ENCODE peak calls at places on chromosome 9, in four cellular contexts. Y, X, Z and W are unnamed samples.

GRCh38 chr9:89135572-89135971 is 43.0 kb downstream of the SHC3 start:
- DNase-seq in Y (no peak), X (no peak), Z (no peak), W (no peak)

GRCh38 chr9:121674952-121675351 is 23.5 kb downstream of the DAB2IP start:
- DNase-seq in Y (no peak), X (no peak), Z (no peak), W (no peak)

GRCh38 chr9:38254151-38254550 is 138.4 kb upstream of the ALDH1B1 start:
- DNase-seq in Y (no peak), Z (no peak), X (no peak), W (no peak)

GRCh38 chr9:27491164-27491563 is 32.9 kb upstream of the IFNK start:
- DNase-seq in Z (no peak), Y (no peak), X (no peak), W (no peak)

GRCh38 chr9:34994429-34995287 is 5.1 kb downstream of the DNAJB5 start:
- DNase-seq in X (peak; percentile 38), Y (peak; percentile 29), Z (peak; percentile 41), W (peak; percentile 80)

GRCh38 chr9:104858271-104858670 is 69.7 kb downstream of the ABCA1 start:
- DNase-seq in X (no peak), Y (no peak), Z (no peak), W (no peak)

GRCh38 chr9:83937861-83938455 is 16.7 kb upstream of the KIF27 start:
- DNase-seq in Z (peak; percentile 51), X (peak; percentile 68), Y (peak; percentile 62), W (peak; percentile 54)

GRCh38 chr9:136244116-136244775 is 1.4 kb downstream of the QSOX2 start:
- DNase-seq in X (peak; percentile 84), Y (no peak), Z (no peak), W (no peak)

GRCh38 chr9:131394464-131395026 is 659 bp downstream of the PRRC2B start:
- DNase-seq in Z (peak; percentile 85), Y (no peak), X (no peak), W (peak; percentile 79)

GRCh38 chr9:109270441-109270840 is 50.4 kb downstream of the EPB41L4B start:
- DNase-seq in Z (no peak), Y (no peak), X (no peak), W (no peak)

GRCh38 chr9:98875536-98875935 is 68.1 kb downstream of the GALNT12 start:
- DNase-seq in Z (no peak), Y (no peak), X (no peak), W (no peak)

GRCh38 chr9:92564479-92564878 is 28.7 kb upstream of the ECM2 start:
- DNase-seq in Y (no peak), Z (no peak), X (no peak), W (no peak)

GRCh38 chr9:98280574-98280973 is 25.1 kb upstream of the TBC1D2 start:
- DNase-seq in Z (no peak), X (no peak), Y (no peak), W (peak; percentile 85)

GRCh38 chr9:136646827-136647711 is 15.6 kb upstream of the EGFL7 start:
- DNase-seq in Z (no peak), Y (no peak), X (no peak), W (no peak)

GRCh38 chr9:132125361-132125760 is 36.5 kb upstream of the NTNG2 start:
- DNase-seq in Z (no peak), X (no peak), Y (no peak), W (no peak)

GRCh38 chr9:81058776-81059175 is 630.6 kb downstream of the TLE1 start:
- DNase-seq in Z (no peak), X (no peak), Y (no peak), W (no peak)

GRCh38 chr9:81132318-81132717 is 557.0 kb downstream of the TLE1 start:
- DNase-seq in Z (no peak), Y (no peak), X (no peak), W (no peak)

GRCh38 chr9:113603773-113604172 is 140.2 kb downstream of the RGS3 start:
- DNase-seq in Y (no peak), X (no peak), Z (no peak), W (no peak)

GRCh38 chr9:70484232-70485130 is 70.0 kb upstream of the KLF9 start:
- DNase-seq in Z (peak; percentile 72), X (peak; percentile 59), Y (peak; percentile 68), W (peak; percentile 74)

GRCh38 chr9:111036946-111037743 is 1.1 kb downstream of the LPAR1 start:
- DNase-seq in Z (no peak), X (no peak), Y (peak; percentile 7), W (peak; percentile 17)

GRCh38 chr9:118992813-118993747 is 376.2 kb downstream of the BRINP1 start:
- DNase-seq in Y (no peak), Z (no peak), X (no peak), W (no peak)

GRCh38 chr9:138049779-138050471 is 172.3 kb downstream of the CACNA1B start:
- DNase-seq in Y (no peak), X (no peak), Z (no peak), W (peak; percentile 21)

GRCh38 chr9:109411818-109412352 is 86.2 kb downstream of the PTPN3 start:
- DNase-seq in Y (no peak), X (no peak), Z (peak; percentile 43), W (peak; percentile 44)

GRCh38 chr9:88243736-88244135 is 105.5 kb upstream of the SPATA31C2 start:
- DNase-seq in Y (no peak), X (no peak), Z (no peak), W (no peak)

GRCh38 chr9:16866542-16866941 is 3.9 kb downstream of the BNC2 start:
- DNase-seq in X (no peak), Y (no peak), Z (no peak), W (no peak)
- TF ChIP-seq ELF1 in X (no peak), Y (no peak), Z (no peak), W (no peak)

GRCh38 chr9:36640982-36641381 is 68.3 kb downstream of the MELK start:
- DNase-seq in X (no peak), Z (no peak), Y (no peak), W (no peak)
- TF ChIP-seq ELF1 in X (no peak), Z (no peak), Y (no peak), W (no peak)

GRCh38 chr9:134662143-134662876 is 20.7 kb downstream of the COL5A1 start:
- DNase-seq in X (no peak), Z (no peak), Y (no peak), W (peak; percentile 81)
- TF ChIP-seq ELF1 in X (no peak), Z (no peak), Y (no peak), W (peak; percentile 63)

GRCh38 chr9:133880851-133881634 is 111.1 kb downstream of the VAV2 start:
- DNase-seq in X (no peak), Y (no peak), Z (no peak), W (peak; percentile 62)

GRCh38 chr9:133883356-133883755 is 108.8 kb downstream of the VAV2 start:
- DNase-seq in Y (no peak), X (no peak), Z (no peak), W (no peak)

GRCh38 chr9:133880136-133880535 is 112.0 kb downstream of the VAV2 start:
- DNase-seq in X (no peak), Y (no peak), Z (no peak), W (no peak)

GRCh38 chr9:133882849-133883248 is 109.3 kb downstream of the VAV2 start:
- DNase-seq in Y (no peak), X (no peak), Z (no peak), W (no peak)

DNA sequence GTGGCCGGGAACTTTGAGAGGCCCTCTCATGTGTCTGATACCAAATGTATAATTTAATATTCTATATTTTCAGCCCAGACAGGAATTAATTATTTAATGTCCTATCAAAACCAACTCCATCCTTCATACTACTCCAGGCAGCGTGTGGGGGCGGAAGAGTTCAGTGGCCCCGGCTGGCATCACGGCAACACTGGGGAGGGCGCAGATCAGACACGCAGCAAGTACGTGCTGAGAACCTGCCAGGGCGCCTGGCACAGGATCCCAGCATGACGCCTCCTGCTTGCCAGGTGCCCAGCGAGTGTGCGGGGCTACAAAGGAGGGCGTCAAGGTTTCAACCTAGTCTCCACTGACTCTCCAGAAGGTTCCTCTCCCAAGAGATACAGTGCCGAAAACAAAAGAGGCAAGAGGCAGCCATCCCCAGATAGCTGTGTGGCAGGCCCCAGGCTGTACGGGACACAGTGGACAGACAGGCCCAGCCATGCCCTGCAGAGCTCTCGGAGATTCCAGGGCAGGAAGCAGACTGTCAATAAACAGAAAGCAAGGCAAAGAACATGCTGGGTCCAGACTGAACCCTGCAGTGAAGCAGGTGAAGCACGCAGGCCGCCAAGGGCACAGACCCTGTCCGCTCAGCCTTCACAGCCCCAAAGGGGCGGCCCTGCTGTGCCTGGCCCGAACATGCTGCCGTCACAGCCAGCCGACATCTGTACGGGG is 110.3 kb downstream of the VAV2 start:
- DNase-seq in Y (no peak), X (no peak), Z (no peak), W (peak; percentile 58)
- TF ChIP-seq ELF1 in Y (no peak), X (no peak), Z (no peak), W (no peak)

DNA sequence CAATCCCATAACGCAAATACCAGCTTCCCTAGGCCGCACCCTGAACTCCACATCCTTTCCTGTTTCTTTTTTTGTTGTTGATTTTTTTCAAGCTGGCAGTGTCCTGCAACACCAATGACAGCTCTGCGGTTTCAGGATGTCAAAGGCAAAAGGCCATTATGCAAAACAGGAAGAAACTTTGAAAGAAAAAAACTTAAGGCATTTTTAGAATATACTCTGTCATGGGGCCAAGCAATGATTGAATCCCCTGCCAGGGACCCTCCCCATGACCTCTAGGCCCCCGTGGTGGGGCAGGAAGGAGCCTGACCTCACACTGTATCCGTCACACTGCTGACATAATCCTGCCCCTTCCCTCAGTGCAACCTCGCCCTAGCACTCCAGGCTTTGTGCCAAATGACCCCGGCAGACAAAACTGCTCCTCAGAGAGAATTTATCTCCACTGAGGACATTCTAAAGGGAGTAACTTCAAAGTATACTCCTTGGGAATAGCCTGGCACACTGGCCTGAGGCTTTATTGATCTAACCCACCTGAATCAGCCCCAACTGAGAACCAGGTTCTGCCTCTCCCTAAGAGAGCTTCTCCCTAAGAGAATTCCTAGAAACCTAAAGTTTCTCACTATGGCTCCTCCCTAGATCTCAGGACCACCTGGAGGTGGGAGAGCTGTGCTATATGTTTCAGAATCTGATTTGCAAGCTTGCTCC is 7.9 kb downstream of the B4GALT1 start:
- DNase-seq in Y (no peak), Z (no peak), X (no peak), W (no peak)
- TF ChIP-seq ELF1 in Y (no peak), Z (peak; percentile 27), X (no peak), W (no peak)

DNA sequence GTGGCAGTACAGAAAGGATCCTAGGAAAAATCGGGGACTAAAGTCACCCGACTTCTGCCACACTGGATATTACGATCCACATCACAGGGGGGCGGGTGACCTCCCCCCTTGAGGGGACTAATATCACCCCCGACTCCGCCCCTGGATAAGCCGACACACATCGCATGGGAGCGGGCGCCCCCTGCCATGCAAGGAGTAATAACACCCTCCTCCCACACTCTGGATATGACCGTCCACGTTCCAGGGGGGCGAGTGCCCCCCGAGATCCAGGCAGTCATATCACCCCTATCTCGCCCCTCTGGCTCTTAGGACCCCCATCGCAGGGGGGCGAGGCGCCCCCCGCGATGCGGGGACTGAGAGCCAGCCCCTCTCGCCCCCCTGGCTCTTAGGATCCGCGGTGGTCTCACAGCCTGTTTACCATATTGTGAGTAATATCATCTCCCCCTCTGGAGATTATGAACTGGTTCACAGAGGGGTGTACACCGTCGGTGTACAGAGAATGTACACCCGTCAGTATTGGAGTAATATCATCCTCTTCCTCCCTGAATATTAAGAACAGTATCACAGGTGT is 423.0 kb downstream of the DIRAS2 start:
- DNase-seq in X (peak; percentile 6), Z (peak; percentile 14), Y (no peak), W (no peak)
- TF ChIP-seq ELF1 in X (no peak), Z (no peak), Y (no peak), W (no peak)